ENCODE peak calls at places on chromosome 19, in eight cellular contexts. X is fibroblast of pulmonary artery, Z is thoracic aorta, I is left ventricle myocardium inferior, Y is fibroblast of the aortic adventitia, O is AG04450, H is epithelial cell of esophagus, U is psoas muscle. Q is an unnamed sample.

GRCh38 chr19:50213925-50214324 is 10.5 kb downstream of the MYH14 start:
- DNase-seq in X (no peak), Z (no peak), I (no peak), Y (no peak), O (no peak), H (no peak), U (no peak), Q (no peak)

GRCh38 chr19:48113190-48113917 is 2.7 kb upstream of the PLA2G4C start:
- DNase-seq in X (peak), Z (no peak), I (no peak), Y (no peak), O (no peak), H (peak), U (no peak), Q (no peak)

GRCh38 chr19:56670961-56671612 is 470 bp downstream of the ZNF835 start:
- DNase-seq in X (no peak), Z (no peak), I (no peak), Y (no peak), O (no peak), H (no peak), U (no peak), Q (no peak)

GRCh38 chr19:19021115-19021514 is 12.2 kb downstream of the SUGP2 start:
- DNase-seq in X (peak), Z (no peak), I (no peak), Y (peak), O (peak), H (peak), U (no peak), Q (no peak)

GRCh38 chr19:4099054-4099764 is 24.7 kb downstream of the MAP2K2 start:
- DNase-seq in X (no peak), Z (no peak), I (no peak), Y (no peak), O (no peak), H (no peak), U (no peak), Q (no peak)

GRCh38 chr19:42253245-42254082 is 1.5 kb downstream of the ERF start:
- DNase-seq in X (peak), Z (no peak), I (peak), Y (no peak), O (no peak), H (peak), U (peak), Q (peak)

GRCh38 chr19:13315495-13315894 is 165.3 kb downstream of the IER2 start:
- DNase-seq in X (no peak), Z (no peak), I (no peak), Y (no peak), O (no peak), H (no peak), U (no peak), Q (no peak)

GRCh38 chr19:50266896-50267295 is 62.3 kb downstream of the KCNC3 start:
- DNase-seq in X (no peak), Z (no peak), I (no peak), Y (no peak), O (no peak), H (no peak), U (no peak), Q (no peak)

GRCh38 chr19:42255766-42256750 is 1.1 kb upstream of the ERF start:
- DNase-seq in X (peak), Z (no peak), I (peak), Y (peak), O (no peak), H (peak), U (no peak), Q (peak)

GRCh38 chr19:18593367-18594095 is 4.9 kb downstream of the REX1BD start:
- DNase-seq in X (no peak), Z (no peak), I (no peak), Y (no peak), O (no peak), H (no peak), U (no peak), Q (no peak)

GRCh38 chr19:18789883-18790565 is 1.1 kb downstream of the COMP start:
- DNase-seq in X (no peak), Z (no peak), I (no peak), Y (no peak), O (no peak), H (no peak), U (peak), Q (no peak)

GRCh38 chr19:49549045-49549444 is 21.2 kb downstream of the RCN3 start:
- DNase-seq in X (no peak), Z (no peak), I (no peak), Y (no peak), O (no peak), H (no peak), U (no peak), Q (no peak)

GRCh38 chr19:49631279-49631588 is 8.7 kb downstream of the RRAS start:
- DNase-seq in X (no peak), Z (no peak), I (no peak), Y (no peak), O (no peak), H (no peak), U (no peak), Q (no peak)

GRCh38 chr19:19385900-19386339 is 19.6 kb upstream of the GATAD2A start:
- DNase-seq in X (no peak), Z (no peak), I (no peak), Y (no peak), O (no peak), H (no peak), U (no peak), Q (no peak)

GRCh38 chr19:42396248-42396541 is 6.1 kb upstream of the CNFN start:
- DNase-seq in X (no peak), Z (no peak), I (no peak), Y (no peak), O (no peak), H (no peak), U (no peak), Q (no peak)

GRCh38 chr19:46759817-46760333 is 13.6 kb upstream of the STRN4 start:
- DNase-seq in X (peak), Z (no peak), I (no peak), Y (peak), O (peak), H (peak), U (peak), Q (no peak)

GRCh38 chr19:51311388-51312257 is at the start of gene IGLON5:
- DNase-seq in X (no peak), Z (no peak), I (no peak), Y (no peak), O (no peak), H (no peak), U (no peak), Q (no peak)

GRCh38 chr19:30102239-30102638 is 160.2 kb downstream of the URI1 start:
- DNase-seq in X (no peak), Z (no peak), I (no peak), Y (no peak), O (no peak), H (no peak), U (no peak), Q (no peak)

GRCh38 chr19:29483944-29484581 is 41.7 kb upstream of the VSTM2B start:
- DNase-seq in X (no peak), Z (no peak), I (no peak), Y (no peak), O (no peak), H (no peak), U (no peak), Q (peak)

GRCh38 chr19:13094771-13095392 is 7.8 kb downstream of the LYL1 start:
- DNase-seq in X (no peak), Z (no peak), I (no peak), Y (no peak), O (no peak), H (no peak), U (no peak), Q (no peak)

GRCh38 chr19:55526216-55527196 is 10.4 kb downstream of the SBK2 start:
- DNase-seq in X (peak), Z (no peak), I (peak), Y (peak), O (no peak), H (peak), U (peak), Q (no peak)

GRCh38 chr19:44702551-44703176 is 3.7 kb downstream of the CEACAM16 start:
- DNase-seq in X (no peak), Z (no peak), I (no peak), Y (no peak), O (no peak), H (no peak), U (no peak), Q (no peak)

GRCh38 chr19:52453324-52454094 is at the start of gene ZNF578:
- DNase-seq in X (peak), Z (peak), I (peak), Y (peak), O (peak), H (peak), U (peak), Q (peak)

GRCh38 chr19:14383556-14383897 is 2.3 kb downstream of the ADGRE5 start:
- DNase-seq in X (peak), Z (no peak), I (peak), Y (peak), O (no peak), H (no peak), U (no peak), Q (no peak)

GRCh38 chr19:13089857-13090507 is 12.7 kb downstream of the LYL1 start:
- DNase-seq in X (no peak), Z (no peak), I (no peak), Y (no peak), O (no peak), H (no peak), U (no peak), Q (no peak)

GRCh38 chr19:56136362-56136761 is 4.7 kb upstream of the ZNF444 start:
- DNase-seq in X (no peak), Z (no peak), I (no peak), Y (no peak), O (no peak), H (no peak), U (no peak), Q (no peak)

GRCh38 chr19:27865927-27866777 is 1346.8 kb downstream of the UQCRFS1 start:
- DNase-seq in X (no peak), Z (no peak), I (no peak), Y (no peak), O (no peak), H (no peak), U (no peak), Q (no peak)

GRCh38 chr19:51921949-51922348 is 5.3 kb upstream of the ZNF613 start:
- DNase-seq in X (no peak), Z (no peak), I (no peak), Y (no peak), O (no peak), H (no peak), U (no peak), Q (no peak)

GRCh38 chr19:18044825-18045304 is 36.9 kb downstream of the ARRDC2 start:
- DNase-seq in X (peak), Z (no peak), I (peak), Y (peak), O (no peak), H (peak), U (peak), Q (peak)

GRCh38 chr19:51010066-51010795 is 8.8 kb upstream of the KLK8 start:
- DNase-seq in X (no peak), Z (no peak), I (no peak), Y (no peak), O (no peak), H (peak), U (no peak), Q (no peak)

GRCh38 chr19:18932216-18932841 is 8.7 kb downstream of the HOMER3 start:
- DNase-seq in X (peak), Z (peak), I (peak), Y (peak), O (no peak), H (peak), U (peak), Q (no peak)

GRCh38 chr19:53872762-53873161 is 5.1 kb downstream of the MYADM start:
- DNase-seq in X (no peak), Z (no peak), I (no peak), Y (no peak), O (no peak), H (no peak), U (no peak), Q (no peak)

GRCh38 chr19:18203408-18203862 is 407 bp downstream of the RAB3A start:
- DNase-seq in X (no peak), Z (no peak), I (peak), Y (no peak), O (no peak), H (no peak), U (peak), Q (no peak)

GRCh38 chr19:47362321-47362720 is 13.2 kb downstream of the DHX34 start:
- DNase-seq in X (no peak), Z (no peak), I (no peak), Y (no peak), O (no peak), H (no peak), U (no peak), Q (no peak)

GRCh38 chr19:2089001-2089711 is 7.0 kb downstream of the MOB3A start:
- DNase-seq in X (peak), Z (no peak), I (no peak), Y (no peak), O (no peak), H (peak), U (no peak), Q (no peak)

GRCh38 chr19:2084993-2085720 is 11.0 kb downstream of the MOB3A start:
- DNase-seq in X (peak), Z (no peak), I (peak), Y (no peak), O (no peak), H (peak), U (peak), Q (no peak)

GRCh38 chr19:2089727-2090053 is 6.4 kb downstream of the MOB3A start:
- DNase-seq in X (no peak), Z (no peak), I (no peak), Y (no peak), O (no peak), H (peak), U (no peak), Q (no peak)

GRCh38 chr19:2083174-2083854 is 12.8 kb downstream of the MOB3A start:
- DNase-seq in X (no peak), Z (no peak), I (no peak), Y (no peak), O (no peak), H (no peak), U (no peak), Q (no peak)

DNA sequence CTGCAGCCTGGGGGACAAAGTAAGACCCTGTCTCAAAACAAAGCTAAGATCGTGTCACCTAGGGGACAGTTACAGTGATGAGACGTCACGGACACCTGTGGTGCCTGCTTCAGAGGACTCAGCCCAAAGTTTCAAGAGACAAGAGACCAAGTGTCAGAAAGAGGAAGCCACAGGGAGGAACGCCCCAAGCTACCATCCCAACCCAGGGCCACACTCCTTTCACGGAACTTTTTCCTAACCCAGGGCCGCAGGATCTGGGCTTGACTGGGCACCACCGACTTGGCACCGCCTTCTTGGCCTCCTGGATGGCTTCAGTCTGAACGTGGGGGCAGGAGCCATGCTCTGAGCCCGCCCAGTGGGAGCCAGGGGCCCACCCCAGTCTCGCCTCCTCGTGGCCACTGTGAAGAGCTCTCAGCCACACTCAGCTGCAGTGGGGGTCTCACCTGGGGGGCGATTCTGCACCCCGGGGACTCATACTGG is 8.5 kb downstream of the MOB3A start:
- DNase-seq in X (no peak), Z (no peak), I (no peak), Y (no peak), O (no peak), H (no peak), U (no peak), Q (no peak)
- TF ChIP-seq CTCF in X (no peak), Z (no peak), I (no peak), Y (no peak), O (no peak), H (no peak), U (no peak), Q (no peak)

GRCh38 chr19:8336665-8337064 is 6.4 kb downstream of the KANK3 start:
- DNase-seq in X (no peak), Z (no peak), I (no peak), Y (no peak), O (no peak), H (no peak), U (no peak), Q (no peak)

GRCh38 chr19:8333771-8334457 is 9.1 kb downstream of the KANK3 start:
- DNase-seq in X (no peak), Z (no peak), I (no peak), Y (no peak), O (no peak), H (no peak), U (no peak), Q (no peak)

GRCh38 chr19:8334458-8335342 is 8.4 kb downstream of the KANK3 start:
- DNase-seq in X (peak), Z (no peak), I (peak), Y (peak), O (no peak), H (peak), U (no peak), Q (no peak)

GRCh38 chr19:8336072-8336569 is 6.9 kb downstream of the KANK3 start:
- DNase-seq in X (no peak), Z (no peak), I (no peak), Y (no peak), O (no peak), H (no peak), U (no peak), Q (no peak)

DNA sequence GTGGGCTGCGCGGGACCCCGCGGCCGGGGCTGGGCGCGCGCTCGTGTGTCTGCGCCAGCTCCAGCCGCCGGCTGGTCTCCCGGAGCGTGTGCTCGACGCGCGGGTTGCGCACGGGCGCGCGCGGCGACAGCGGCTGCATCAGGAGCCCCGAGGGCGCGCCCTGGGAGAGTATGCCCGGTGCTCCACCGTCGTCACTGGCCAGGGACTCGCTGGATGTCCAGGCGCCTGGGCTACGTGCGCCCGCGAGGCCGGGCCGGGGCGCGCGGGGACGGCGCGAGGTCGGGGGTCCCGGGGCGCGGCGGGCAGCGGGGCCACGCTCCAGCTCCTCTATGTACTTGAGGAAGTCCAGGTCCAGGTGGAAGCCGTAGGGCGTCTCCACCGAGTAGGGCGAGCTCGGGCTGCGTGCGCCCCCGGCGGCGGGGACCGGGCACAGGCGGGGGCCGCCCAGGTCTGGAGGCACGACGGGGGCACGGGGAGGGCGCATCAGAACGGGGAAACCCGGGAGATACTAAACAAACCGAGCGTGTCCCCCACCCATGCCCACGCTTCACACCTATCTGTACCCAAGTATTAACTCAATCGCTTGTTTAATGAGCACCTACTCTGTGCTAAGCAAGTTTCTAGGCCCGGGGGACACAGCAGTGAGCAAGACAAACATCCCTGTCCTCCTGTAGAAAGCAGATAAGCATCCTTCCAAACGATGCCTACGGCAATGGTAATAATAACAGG is 7.6 kb downstream of the KANK3 start:
- DNase-seq in X (no peak), Z (no peak), I (no peak), Y (no peak), O (no peak), H (no peak), U (no peak), Q (no peak)
- H3K4me3 ChIP-seq in X (no peak), Z (peak), I (peak), Y (peak), O (peak), H (peak), U (peak), Q (peak)

GRCh38 chr19:1362385-1363257 is 21.1 kb upstream of the NDUFS7 start:
- DNase-seq in X (no peak), Z (no peak), I (no peak), Y (no peak), O (no peak), H (no peak), U (no peak), Q (no peak)

GRCh38 chr19:1360126-1360817 is 23.4 kb upstream of the NDUFS7 start:
- DNase-seq in X (no peak), Z (no peak), I (no peak), Y (no peak), O (no peak), H (no peak), U (no peak), Q (no peak)

GRCh38 chr19:1361601-1362384 is 21.9 kb upstream of the NDUFS7 start:
- DNase-seq in X (peak), Z (no peak), I (no peak), Y (peak), O (no peak), H (peak), U (no peak), Q (no peak)

GRCh38 chr19:1363599-1363998 is 20.1 kb upstream of the NDUFS7 start:
- DNase-seq in X (no peak), Z (no peak), I (no peak), Y (no peak), O (no peak), H (no peak), U (no peak), Q (no peak)

GRCh38 chr19:1360818-1361461 is 22.8 kb upstream of the NDUFS7 start:
- DNase-seq in X (peak), Z (no peak), I (peak), Y (peak), O (peak), H (peak), U (peak), Q (no peak)
- TF ChIP-seq CTCF in X (no peak), Z (no peak), I (no peak), Y (no peak), O (no peak), H (no peak), U (no peak), Q (no peak)

DNA sequence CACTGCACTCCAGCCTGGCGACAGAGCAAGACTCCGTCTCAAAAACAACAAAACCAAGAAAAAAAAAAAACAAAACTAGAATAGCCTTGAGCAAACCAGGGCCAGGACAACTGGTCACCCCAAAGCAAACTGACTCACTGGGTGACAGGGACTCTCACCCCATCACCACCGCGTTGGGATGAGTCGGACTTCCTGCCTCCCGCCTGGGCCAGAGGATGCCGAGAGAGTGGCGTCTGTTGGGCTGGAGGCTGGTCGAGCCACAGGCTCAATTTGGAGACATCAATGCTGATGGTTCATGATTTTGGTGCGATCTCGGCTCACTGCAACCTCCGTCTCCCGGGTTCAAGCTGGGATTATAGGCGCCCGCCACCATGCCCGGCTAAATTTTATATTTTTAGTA is 11.6 kb downstream of the TMPRSS9 start:
- DNase-seq in X (peak), Z (no peak), I (no peak), Y (no peak), O (no peak), H (peak), U (no peak), Q (no peak)
- H3K4me3 ChIP-seq in X (no peak), Z (no peak), I (no peak), Y (no peak), O (no peak), H (no peak), U (no peak), Q (no peak)